ENCODE peak calls at places on chromosomes 5 and 9, in four cellular contexts. One of them, this sample, is unnamed.

GRCh38 chr9:71741841-71742648 is 26.3 kb downstream of the CEMIP2 start:
- DNase-seq in HepG2: peak
- DNase-seq in GM12878: no peak
- DNase-seq in H1: no peak
- DNase-seq in this sample: no peak

GRCh38 chr5:177380805-177381126 is 3.5 kb upstream of the SLC34A1 start:
- DNase-seq in H1: no peak
- DNase-seq in HepG2: no peak
- DNase-seq in GM12878: no peak
- DNase-seq in this sample: no peak

GRCh38 chr9:125293134-125293533 is 31.5 kb downstream of the GAPVD1 start:
- DNase-seq in H1: no peak
- DNase-seq in HepG2: no peak
- DNase-seq in GM12878: no peak
- DNase-seq in this sample: no peak

GRCh38 chr5:73901045-73901444 is 275.0 kb downstream of the ARHGEF28 start:
- DNase-seq in HepG2: no peak
- DNase-seq in GM12878: no peak
- DNase-seq in H1: no peak
- DNase-seq in this sample: no peak

GRCh38 chr9:129569506-129570449 is 51.1 kb downstream of the C9orf50 start:
- DNase-seq in HepG2: peak
- DNase-seq in H1: no peak
- DNase-seq in GM12878: no peak
- DNase-seq in this sample: peak

GRCh38 chr5:122493776-122494518 is 181.9 kb downstream of the SNCAIP start:
- DNase-seq in H1: no peak
- DNase-seq in GM12878: no peak
- DNase-seq in HepG2: no peak
- DNase-seq in this sample: peak

GRCh38 chr5:119878712-119879111 is 249.4 kb downstream of the FAM170A start:
- DNase-seq in GM12878: no peak
- DNase-seq in HepG2: no peak
- DNase-seq in H1: no peak
- DNase-seq in this sample: no peak

GRCh38 chr9:3936520-3937235 is 363.2 kb downstream of the GLIS3 start:
- DNase-seq in HepG2: no peak
- DNase-seq in H1: no peak
- DNase-seq in GM12878: no peak
- DNase-seq in this sample: peak

GRCh38 chr9:122816163-122816867 is 12.1 kb downstream of the PDCL start:
- DNase-seq in GM12878: no peak
- DNase-seq in HepG2: no peak
- DNase-seq in H1: no peak
- DNase-seq in this sample: no peak

GRCh38 chr9:16023466-16023865 is 470.6 kb downstream of the CCDC171 start:
- DNase-seq in HepG2: no peak
- DNase-seq in GM12878: no peak
- DNase-seq in H1: no peak
- DNase-seq in this sample: no peak

GRCh38 chr5:137218471-137218870 is 280.7 kb downstream of the SPOCK1 start:
- DNase-seq in HepG2: no peak
- DNase-seq in H1: no peak
- DNase-seq in GM12878: no peak
- DNase-seq in this sample: no peak

GRCh38 chr9:116697341-116697740 is 10.2 kb downstream of the TRIM32 start:
- DNase-seq in HepG2: no peak
- DNase-seq in GM12878: no peak
- DNase-seq in H1: no peak
- DNase-seq in this sample: no peak

GRCh38 chr5:53568868-53569267 is 8.4 kb downstream of the NDUFS4 start:
- DNase-seq in HepG2: no peak
- DNase-seq in GM12878: no peak
- DNase-seq in H1: no peak
- DNase-seq in this sample: no peak

GRCh38 chr9:27333241-27334052 is 36.5 kb upstream of the EQTN start:
- DNase-seq in HepG2: peak
- DNase-seq in H1: peak
- DNase-seq in GM12878: peak
- DNase-seq in this sample: peak

GRCh38 chr9:107927276-107927675 is 437.7 kb upstream of the KLF4 start:
- DNase-seq in HepG2: no peak
- DNase-seq in GM12878: no peak
- DNase-seq in H1: no peak
- DNase-seq in this sample: no peak

GRCh38 chr5:143922718-143923117 is 110.8 kb downstream of the HMHB1 start:
- DNase-seq in H1: no peak
- DNase-seq in HepG2: no peak
- DNase-seq in GM12878: no peak
- DNase-seq in this sample: no peak

GRCh38 chr5:42090162-42090561 is 165.1 kb downstream of the FBXO4 start:
- DNase-seq in H1: no peak
- DNase-seq in HepG2: no peak
- DNase-seq in GM12878: no peak
- DNase-seq in this sample: no peak

GRCh38 chr5:220008-220407 is 1.9 kb downstream of the SDHA start:
- DNase-seq in HepG2: no peak
- DNase-seq in GM12878: no peak
- DNase-seq in H1: no peak
- DNase-seq in this sample: no peak

DNA sequence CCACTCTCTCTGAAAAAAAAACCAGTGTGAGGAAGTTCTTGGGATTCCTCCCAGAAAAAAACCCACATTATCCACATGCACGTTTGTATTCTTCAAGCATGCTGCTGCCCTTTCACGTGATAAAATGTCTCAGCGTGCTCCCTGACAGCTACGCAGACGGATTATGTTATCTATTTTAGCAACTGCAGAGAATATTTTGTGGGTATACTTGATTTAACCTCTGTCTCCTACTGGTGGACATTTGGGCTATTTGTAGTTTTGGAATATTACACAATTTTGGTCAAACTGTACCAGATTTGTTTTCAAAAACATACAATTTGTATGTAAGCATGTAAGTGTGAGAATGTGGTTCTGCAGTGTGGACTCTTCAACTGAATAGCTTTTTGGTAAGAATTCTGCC is 10.7 kb downstream of the PRRC2B start:
- DNase-seq in H1: no peak
- DNase-seq in HepG2: no peak
- DNase-seq in GM12878: no peak
- DNase-seq in this sample: no peak
- H3K9ac ChIP-seq in H1: no peak
- H3K9ac ChIP-seq in HepG2: no peak
- H3K9ac ChIP-seq in GM12878: no peak
- H3K9ac ChIP-seq in this sample: no peak

DNA sequence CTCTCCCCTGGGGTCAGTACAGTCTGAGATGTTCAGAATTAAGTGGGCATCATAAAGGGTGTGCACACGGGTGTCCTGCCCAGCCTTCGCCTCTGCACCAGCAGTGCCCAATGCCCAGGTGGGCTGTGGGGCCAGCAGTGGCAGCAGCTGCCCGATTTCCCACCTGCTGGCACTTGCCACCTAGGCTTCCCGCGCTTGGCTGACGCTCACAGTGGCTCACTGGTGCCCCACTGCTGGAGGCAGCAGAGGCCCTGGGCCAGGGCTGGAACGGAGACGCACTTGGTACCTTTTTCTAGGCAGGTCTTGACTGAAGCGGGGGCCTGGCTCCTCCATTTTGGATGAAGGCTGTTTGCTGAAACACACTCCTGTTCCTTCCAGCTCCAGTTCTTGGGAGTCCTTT is 17.0 kb downstream of the MRNIP start:
- DNase-seq in GM12878: no peak
- DNase-seq in H1: no peak
- DNase-seq in HepG2: no peak
- DNase-seq in this sample: no peak
- TF ChIP-seq YY1 in GM12878: no peak
- TF ChIP-seq YY1 in H1: no peak
- TF ChIP-seq YY1 in HepG2: no peak
- TF ChIP-seq YY1 in this sample: no peak

GRCh38 chr9:8346291-8346690 is 546.7 kb upstream of the DMAC1 start:
- DNase-seq in H1: no peak
- DNase-seq in HepG2: no peak
- DNase-seq in GM12878: no peak
- DNase-seq in this sample: no peak
- TF ChIP-seq TCF12 in H1: no peak
- TF ChIP-seq TCF12 in HepG2: no peak
- TF ChIP-seq TCF12 in GM12878: no peak
- TF ChIP-seq TCF12 in this sample: no peak

GRCh38 chr9:133889498-133890301 is 102.4 kb downstream of the VAV2 start:
- DNase-seq in GM12878: no peak
- DNase-seq in HepG2: no peak
- DNase-seq in H1: no peak
- DNase-seq in this sample: no peak
- H3K9ac ChIP-seq in GM12878: no peak
- H3K9ac ChIP-seq in HepG2: peak
- H3K9ac ChIP-seq in H1: no peak
- H3K9ac ChIP-seq in this sample: peak

GRCh38 chr9:83981126-83981871 is 694 bp downstream of the RMI1 start:
- DNase-seq in H1: no peak
- DNase-seq in GM12878: no peak
- DNase-seq in HepG2: no peak
- DNase-seq in this sample: peak
- TF ChIP-seq YY1 in H1: no peak
- TF ChIP-seq YY1 in GM12878: no peak
- TF ChIP-seq YY1 in HepG2: no peak
- TF ChIP-seq YY1 in this sample: no peak

GRCh38 chr5:150639317-150639738 is 1.1 kb upstream of the SYNPO start:
- DNase-seq in H1: no peak
- DNase-seq in GM12878: no peak
- DNase-seq in HepG2: no peak
- DNase-seq in this sample: no peak

GRCh38 chr5:150641006-150641570 is 628 bp downstream of the SYNPO start:
- DNase-seq in GM12878: no peak
- DNase-seq in H1: no peak
- DNase-seq in HepG2: peak
- DNase-seq in this sample: no peak

GRCh38 chr5:150641826-150642566 is 1.5 kb downstream of the SYNPO start:
- DNase-seq in GM12878: no peak
- DNase-seq in H1: no peak
- DNase-seq in HepG2: no peak
- DNase-seq in this sample: no peak

GRCh38 chr5:150639751-150640150 is 709 bp upstream of the SYNPO start:
- DNase-seq in H1: no peak
- DNase-seq in HepG2: no peak
- DNase-seq in GM12878: no peak
- DNase-seq in this sample: no peak

DNA sequence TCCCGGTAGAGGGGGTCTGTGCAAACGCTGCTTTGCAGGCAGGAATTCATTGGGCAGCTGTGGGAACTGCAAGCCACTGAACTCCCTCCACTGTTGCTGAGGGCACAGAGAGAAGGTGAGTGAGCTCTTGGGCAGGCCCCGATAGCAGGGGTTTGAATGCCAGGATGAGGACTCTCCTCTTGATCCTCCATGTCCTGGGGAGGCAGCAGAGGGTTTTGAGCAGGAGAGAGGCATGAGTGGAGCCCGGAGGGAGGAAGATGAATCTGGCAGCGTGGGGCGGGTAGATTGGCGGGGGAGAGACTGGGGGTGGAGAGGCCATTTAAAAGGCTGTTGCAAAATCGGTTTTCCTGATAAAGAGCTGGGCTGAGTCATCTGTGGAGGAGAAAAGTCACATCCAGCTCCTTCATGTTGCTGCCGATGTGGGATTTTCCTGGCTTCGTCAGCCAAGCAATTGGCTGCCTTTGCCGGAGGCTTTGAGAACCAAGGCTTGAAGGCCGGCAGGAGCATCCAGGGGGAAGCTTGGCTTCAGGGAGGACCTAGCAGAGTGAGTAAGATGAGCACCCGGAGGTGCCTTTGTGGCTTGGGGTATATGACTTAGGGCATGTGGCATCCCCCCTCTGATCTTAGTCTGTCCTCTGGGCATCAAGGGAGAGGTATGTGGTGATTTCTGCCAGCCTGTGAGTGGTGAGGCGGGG is at the start of gene SYNPO:
- DNase-seq in GM12878: no peak
- DNase-seq in H1: no peak
- DNase-seq in HepG2: peak
- DNase-seq in this sample: peak
- TF ChIP-seq TCF12 in GM12878: no peak
- TF ChIP-seq TCF12 in H1: no peak
- TF ChIP-seq TCF12 in HepG2: no peak
- TF ChIP-seq TCF12 in this sample: peak

GRCh38 chr5:171438753-171439152 is 19.3 kb downstream of the FGF18 start:
- DNase-seq in HepG2: no peak
- DNase-seq in GM12878: no peak
- DNase-seq in H1: no peak
- DNase-seq in this sample: no peak

GRCh38 chr5:171445910-171446516 is 26.6 kb downstream of the FGF18 start:
- DNase-seq in GM12878: no peak
- DNase-seq in H1: no peak
- DNase-seq in HepG2: no peak
- DNase-seq in this sample: no peak

GRCh38 chr5:171444582-171444981 is 25.1 kb downstream of the FGF18 start:
- DNase-seq in GM12878: no peak
- DNase-seq in H1: no peak
- DNase-seq in HepG2: no peak
- DNase-seq in this sample: no peak

GRCh38 chr5:171441246-171441791 is 21.9 kb downstream of the FGF18 start:
- DNase-seq in HepG2: no peak
- DNase-seq in H1: no peak
- DNase-seq in GM12878: no peak
- DNase-seq in this sample: no peak

DNA sequence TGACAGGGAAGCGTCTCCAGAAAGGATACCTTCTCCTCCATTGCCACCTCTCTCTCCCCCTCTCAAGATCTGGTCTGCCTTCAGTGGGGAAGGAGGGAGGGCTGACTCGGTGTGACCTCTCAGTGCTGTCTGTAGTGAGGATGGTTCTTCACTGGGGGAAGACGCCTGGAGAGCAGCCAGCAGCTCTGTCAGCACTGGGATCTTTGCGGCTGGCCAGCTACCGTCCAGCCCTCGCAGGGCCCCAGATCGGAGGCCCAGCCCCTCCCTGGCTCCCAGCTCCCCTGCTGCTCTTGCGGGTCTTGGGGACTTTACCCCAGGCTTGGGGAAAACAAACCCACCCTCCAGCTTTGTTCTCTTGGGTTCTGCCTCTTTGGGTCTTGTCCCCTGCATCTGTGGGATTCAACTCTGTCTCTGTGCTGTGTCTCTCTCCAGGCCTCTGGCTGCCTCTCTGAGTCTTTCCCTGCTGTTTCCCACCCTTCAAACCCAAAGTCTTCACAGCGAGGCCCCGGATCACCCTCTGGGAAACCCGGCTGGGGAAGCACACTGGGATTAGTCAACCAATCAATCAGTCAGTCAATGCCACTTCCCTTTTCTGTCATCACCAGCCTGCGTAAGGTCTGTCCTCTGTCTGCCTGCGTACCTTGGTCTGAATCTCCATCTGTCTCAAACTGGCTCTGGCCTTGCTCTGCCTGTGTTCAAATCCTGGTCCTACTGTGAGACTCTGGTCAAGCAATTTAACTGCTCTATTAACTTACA is 23.0 kb downstream of the FGF18 start:
- DNase-seq in GM12878: no peak
- DNase-seq in HepG2: no peak
- DNase-seq in H1: no peak
- DNase-seq in this sample: no peak
- H3K9ac ChIP-seq in GM12878: no peak
- H3K9ac ChIP-seq in HepG2: no peak
- H3K9ac ChIP-seq in H1: no peak
- H3K9ac ChIP-seq in this sample: no peak

GRCh38 chr5:120942551-120942950 is 478.5 kb downstream of the PRR16 start:
- DNase-seq in GM12878: no peak
- DNase-seq in H1: no peak
- DNase-seq in HepG2: no peak
- DNase-seq in this sample: no peak
- TF ChIP-seq YY1 in GM12878: no peak
- TF ChIP-seq YY1 in H1: no peak
- TF ChIP-seq YY1 in HepG2: no peak
- TF ChIP-seq YY1 in this sample: no peak

GRCh38 chr9:135701067-135701967 is 668 bp upstream of the KCNT1 start:
- DNase-seq in H1: no peak
- DNase-seq in HepG2: no peak
- DNase-seq in GM12878: no peak
- DNase-seq in this sample: peak
- TF ChIP-seq TCF12 in H1: no peak
- TF ChIP-seq TCF12 in HepG2: no peak
- TF ChIP-seq TCF12 in GM12878: no peak
- TF ChIP-seq TCF12 in this sample: no peak

This sample was measured in SK-N-SH.